ENCODE peak calls at places on chromosomes 12 and 14, in five cellular contexts. O, U, A, E and V are unnamed samples.
A peak's percentile ranks its signal among the peaks of the same experiment; 100 is the strongest.

GRCh38 chr12:19449814-19450213 is 10.5 kb downstream of the AEBP2 start:
- DNase-seq in E (no peak), O (no peak), U (no peak), A (no peak), V (no peak)

GRCh38 chr12:83866477-83866876 is 1046.1 kb downstream of the SLC6A15 start:
- DNase-seq in E (no peak), U (peak; percentile 14), O (no peak), A (no peak), V (no peak)

GRCh38 chr12:67891566-67891965 is 97.7 kb upstream of the IFNG-AS1 start:
- DNase-seq in A (no peak), O (no peak), U (no peak), E (no peak), V (no peak)

GRCh38 chr12:69101505-69101904 is 137.9 kb upstream of the CPSF6 start:
- DNase-seq in E (no peak), O (no peak), U (no peak), A (no peak), V (no peak)

GRCh38 chr12:3218846-3219632 is 141.9 kb downstream of the TSPAN9 start:
- DNase-seq in U (no peak), E (no peak), A (no peak), O (no peak), V (no peak)

GRCh38 chr14:80024417-80024816 is 186.9 kb downstream of the DIO2 start:
- DNase-seq in E (no peak), O (no peak), A (no peak), U (no peak), V (no peak)

GRCh38 chr12:104738371-104738710 is 219.7 kb downstream of the SLC41A2 start:
- DNase-seq in E (no peak), A (no peak), U (no peak), O (no peak), V (no peak)

GRCh38 chr12:98464155-98464554 is 51.2 kb upstream of the TMPO start:
- DNase-seq in O (peak; percentile 40), E (no peak), U (peak; percentile 42), A (no peak), V (no peak)

GRCh38 chr12:52245259-52245961 is 12.4 kb downstream of the KRT7 start:
- DNase-seq in U (no peak), O (no peak), E (no peak), A (no peak), V (peak; percentile 64)

GRCh38 chr14:81276699-81277069 is 55.9 kb upstream of the GTF2A1 start:
- DNase-seq in U (no peak), A (no peak), E (no peak), O (no peak), V (no peak)

GRCh38 chr12:30992381-30992780 is 65.8 kb downstream of the TSPAN11 start:
- DNase-seq in U (no peak), O (no peak), A (no peak), E (no peak), V (no peak)

GRCh38 chr14:99426796-99427346 is 53.8 kb downstream of the SETD3 start:
- DNase-seq in A (no peak), E (no peak), U (no peak), O (no peak), V (no peak)

GRCh38 chr14:75042040-75042439 is 9.2 kb downstream of the MLH3 start:
- DNase-seq in U (no peak), O (peak; percentile 19), E (no peak), A (no peak), V (no peak)

GRCh38 chr12:115044073-115044472 is 360.1 kb upstream of the TBX3 start:
- DNase-seq in A (no peak), U (no peak), E (no peak), O (no peak), V (no peak)

GRCh38 chr12:42767326-42767954 is 177.9 kb upstream of the PRICKLE1 start:
- DNase-seq in E (no peak), U (no peak), O (no peak), A (no peak), V (no peak)

GRCh38 chr12:116053479-116054195 is 223.9 kb downstream of the MED13L start:
- DNase-seq in O (peak; percentile 53), E (no peak), U (no peak), A (peak; percentile 59), V (peak; percentile 88)

GRCh38 chr12:54509660-54510059 is 12.1 kb downstream of the NCKAP1L start:
- DNase-seq in U (no peak), E (no peak), O (no peak), A (no peak), V (no peak)

GRCh38 chr14:75452900-75453816 is 25.3 kb downstream of the JDP2 start:
- DNase-seq in O (peak; percentile 100), E (peak; percentile 30), A (peak; percentile 79), U (no peak), V (peak; percentile 92)

GRCh38 chr14:31529053-31529452 is 32.2 kb upstream of the NUBPL start:
- DNase-seq in U (no peak), O (no peak), E (no peak), A (no peak), V (no peak)

GRCh38 chr12:82593901-82594396 is 92.8 kb upstream of the TMTC2 start:
- DNase-seq in O (no peak), U (no peak), E (no peak), A (no peak), V (no peak)

GRCh38 chr14:61675291-61675690 is 20.0 kb upstream of the HIF1A start:
- DNase-seq in O (no peak), U (no peak), A (no peak), E (no peak), V (no peak)

GRCh38 chr12:1093166-1093751 is 102.2 kb downstream of the ERC1 start:
- DNase-seq in O (peak; percentile 47), U (peak; percentile 32), E (peak; percentile 61), A (no peak), V (no peak)

GRCh38 chr12:106140223-106140986 is 1.7 kb upstream of the NUAK1 start:
- DNase-seq in E (no peak), U (no peak), A (peak; percentile 44), O (no peak), V (no peak)